ENCODE peak calls at places on chromosomes 3 and 15, in four cellular contexts. X, W, E and T are unnamed samples. For H3K9me3, the result is how much of the 10 kb centered on the place peaks cover.

GRCh38 chr3:9866639-9867038 is 13.4 kb downstream of the CIDEC start:
- DNase-seq in E (no peak), X (no peak), W (no peak), T (no peak)

GRCh38 chr3:98343647-98344507 is 9.8 kb upstream of the OR5K4 start:
- DNase-seq in W (no peak), X (peak), E (no peak), T (peak)

GRCh38 chr15:95600884-95601283 is 729.6 kb upstream of the NR2F2 start:
- DNase-seq in W (no peak), E (no peak), X (no peak), T (no peak)

GRCh38 chr3:13352621-13353131 is 67.4 kb downstream of the NUP210 start:
- DNase-seq in E (no peak), W (no peak), X (peak), T (no peak)

GRCh38 chr3:20458994-20459736 is 273.2 kb upstream of the SGO1 start:
- DNase-seq in W (no peak), E (no peak), X (no peak), T (peak)

GRCh38 chr3:86782860-86783259 is 208.1 kb downstream of the VGLL3 start:
- DNase-seq in E (no peak), X (no peak), W (no peak), T (no peak)

GRCh38 chr15:31294067-31294466 is 32.6 kb upstream of the KLF13 start:
- DNase-seq in W (no peak), X (no peak), E (no peak), T (no peak)

GRCh38 chr15:58291848-58292247 is 139.9 kb upstream of the LIPC start:
- DNase-seq in W (no peak), E (no peak), X (no peak), T (no peak)

GRCh38 chr3:130773371-130773770 is 26.7 kb upstream of the PIK3R4 start:
- DNase-seq in W (no peak), X (no peak), E (no peak), T (no peak)

GRCh38 chr3:114632757-114633424 is 339.1 kb downstream of the TIGIT start:
- DNase-seq in E (no peak), X (no peak), W (no peak), T (no peak)

GRCh38 chr15:92541197-92542190 is 114.1 kb downstream of the FAM174B start:
- DNase-seq in X (peak), W (no peak), E (no peak), T (no peak)

GRCh38 chr3:78344918-78345317 is 1305.0 kb downstream of the ROBO2 start:
- DNase-seq in X (no peak), W (no peak), E (no peak), T (no peak)

GRCh38 chr3:99753268-99753975 is 64.2 kb upstream of the CMSS1 start:
- DNase-seq in X (peak), E (no peak), W (no peak), T (peak)

GRCh38 chr15:38538328-38539007 is 26.1 kb downstream of the RASGRP1 start:
- DNase-seq in E (no peak), W (no peak), X (no peak), T (no peak)
- H3K4me3 ChIP-seq in E (no peak), W (no peak), X (no peak), T (no peak)

GRCh38 chr15:27459836-27460235 is 488.9 kb downstream of the GABRG3 start:
- DNase-seq in X (no peak), E (no peak), W (no peak), T (no peak)
- H3K9me3 ChIP-seq in X (under half), E (under half), W (under half), T (under half)

GRCh38 chr3:183527980-183528379 is 27.5 kb downstream of the KLHL6 start:
- DNase-seq in X (no peak), E (no peak), W (no peak), T (no peak)

GRCh38 chr3:183524476-183524875 is 31.0 kb downstream of the KLHL6 start:
- DNase-seq in X (no peak), E (no peak), W (no peak), T (no peak)

GRCh38 chr3:183526838-183527420 is 28.6 kb downstream of the KLHL6 start:
- DNase-seq in E (no peak), W (no peak), X (no peak), T (no peak)

GRCh38 chr3:183529717-183530116 is 25.8 kb downstream of the KLHL6 start:
- DNase-seq in W (no peak), E (no peak), X (no peak), T (no peak)

GRCh38 chr3:183527421-183527979 is 28.0 kb downstream of the KLHL6 start:
- DNase-seq in W (no peak), E (no peak), X (no peak), T (no peak)
- H3K4me3 ChIP-seq in W (no peak), E (no peak), X (no peak), T (no peak)

DNA sequence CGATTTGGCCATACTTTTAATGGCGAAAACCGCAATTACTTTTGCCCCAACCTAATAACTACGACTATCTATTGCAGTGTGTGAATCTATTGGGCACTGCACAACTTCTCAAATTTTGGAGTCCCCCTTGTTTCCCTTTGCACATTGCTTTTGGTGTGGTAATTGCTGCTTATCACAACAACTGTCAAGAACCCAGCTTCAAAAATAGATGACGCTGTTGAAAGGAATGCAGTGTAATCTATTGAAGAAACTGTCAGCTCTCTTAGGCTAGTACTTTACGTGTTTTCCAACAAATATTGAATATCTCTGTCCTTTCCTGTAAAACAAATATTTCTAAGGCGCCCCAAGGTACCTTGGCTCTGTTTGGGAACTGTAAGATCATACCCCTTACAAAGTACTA is 222.8 kb upstream of the UBE2E2 start:
- DNase-seq in X (no peak), W (no peak), E (no peak), T (peak)
- H3K9me3 ChIP-seq in X (under half), W (under half), E (under half), T (under half)